ENCODE peak calls at places on chromosomes 2 and 18, in seven cellular contexts. X, Y, D, F, C, S and Q are unnamed samples.

GRCh38 chr18:5059540-5060032 is 137.5 kb downstream of the AKAIN1 start:
- DNase-seq in X (no peak), D (no peak), Y (no peak), F (no peak), S (no peak), C (no peak), Q (no peak)

GRCh38 chr2:47069628-47070154 is 85.4 kb downstream of the STPG4 start:
- DNase-seq in F (peak), S (no peak), C (peak), Y (no peak), X (peak), D (no peak), Q (peak)

GRCh38 chr2:68839260-68839833 is 31.9 kb downstream of the BMP10 start:
- DNase-seq in D (peak), S (peak), Y (peak), F (peak), X (no peak), C (peak), Q (peak)

GRCh38 chr2:16093639-16094447 is 153.5 kb downstream of the MYCN start:
- DNase-seq in C (peak), S (no peak), D (no peak), Y (no peak), X (no peak), F (no peak), Q (no peak)

GRCh38 chr2:115796078-115796477 is 1353.6 kb downstream of the DPP10 start:
- DNase-seq in Y (no peak), D (no peak), S (no peak), C (no peak), X (no peak), F (no peak), Q (no peak)

GRCh38 chr18:11078491-11078890 is 70.9 kb downstream of the PIEZO2 start:
- DNase-seq in C (no peak), F (no peak), Y (no peak), S (no peak), D (peak), X (no peak), Q (no peak)

GRCh38 chr2:233711312-233712008 is 1.2 kb upstream of the UGT1A5 start:
- DNase-seq in S (peak), F (peak), Y (peak), C (peak), X (peak), D (peak), Q (peak)

GRCh38 chr18:63775166-63775730 is at the start of gene SERPINB7:
- DNase-seq in X (no peak), D (peak), C (no peak), S (no peak), Y (no peak), F (peak), Q (peak)

GRCh38 chr2:218063541-218064295 is 5.3 kb upstream of the RUFY4 start:
- DNase-seq in D (no peak), X (no peak), F (no peak), C (no peak), S (no peak), Y (no peak), Q (no peak)

GRCh38 chr18:24414349-24415003 is 12.0 kb upstream of the IMPACT start:
- DNase-seq in X (no peak), Y (no peak), F (no peak), D (no peak), C (no peak), S (peak), Q (no peak)

GRCh38 chr18:10892801-10893595 is 256.4 kb downstream of the PIEZO2 start:
- DNase-seq in D (peak), Y (no peak), F (no peak), S (no peak), C (no peak), X (no peak), Q (no peak)

GRCh38 chr2:150639917-150640538 is 152.6 kb upstream of the RND3 start:
- DNase-seq in X (no peak), Y (no peak), F (no peak), C (no peak), D (no peak), S (no peak), Q (no peak)

GRCh38 chr18:3088444-3088843 is 75.5 kb upstream of the LPIN2 start:
- DNase-seq in F (no peak), X (no peak), S (no peak), Y (no peak), C (no peak), D (no peak), Q (no peak)

GRCh38 chr2:37629529-37629928 is 41.9 kb downstream of the CDC42EP3 start:
- DNase-seq in Y (no peak), S (no peak), X (no peak), F (no peak), D (peak), C (no peak), Q (no peak)

GRCh38 chr18:22422909-22423548 is 5.3 kb upstream of the CTAGE1 start:
- DNase-seq in D (peak), Y (no peak), X (no peak), F (no peak), C (no peak), S (no peak), Q (no peak)

GRCh38 chr18:53165770-53166169 is 825.8 kb downstream of the DCC start:
- DNase-seq in X (no peak), S (no peak), F (no peak), C (no peak), Y (no peak), D (no peak), Q (no peak)

GRCh38 chr2:202091476-202091875 is 18.4 kb downstream of the KIAA2012 start:
- DNase-seq in X (no peak), Y (no peak), D (peak), C (no peak), F (no peak), S (no peak), Q (no peak)

GRCh38 chr2:46332686-46333281 is 35.6 kb downstream of the EPAS1 start:
- DNase-seq in S (no peak), F (no peak), C (no peak), D (peak), X (no peak), Y (no peak), Q (no peak)

GRCh38 chr2:45922577-45922988 is 271.1 kb downstream of the PRKCE start:
- DNase-seq in F (no peak), C (peak), S (no peak), D (no peak), Y (no peak), X (peak), Q (no peak)

GRCh38 chr18:46290440-46291020 is 186.3 kb downstream of the HAUS1 start:
- DNase-seq in F (no peak), X (no peak), S (no peak), D (no peak), C (no peak), Y (no peak), Q (no peak)

GRCh38 chr2:62765619-62766376 is 60.3 kb downstream of the EHBP1 start:
- DNase-seq in F (no peak), C (no peak), D (no peak), S (no peak), X (no peak), Y (no peak), Q (no peak)

GRCh38 chr2:241481687-241482086 is 26.7 kb downstream of the STK25 start:
- DNase-seq in D (no peak), F (no peak), Y (no peak), C (no peak), S (no peak), X (no peak), Q (no peak)

GRCh38 chr2:41736105-41736567 is 311.7 kb upstream of the PKDCC start:
- DNase-seq in D (peak), F (no peak), X (no peak), Y (no peak), C (no peak), S (no peak), Q (no peak)

GRCh38 chr2:17171446-17172049 is 346.7 kb downstream of the RAD51AP2 start:
- DNase-seq in D (peak), Y (no peak), X (peak), C (peak), F (peak), S (no peak), Q (peak)

GRCh38 chr2:111659361-111660281 is 224.4 kb downstream of the ANAPC1 start:
- DNase-seq in C (peak), X (no peak), S (no peak), D (peak), Y (no peak), F (peak), Q (peak)

GRCh38 chr18:63681449-63682381 is 20.0 kb upstream of the SERPINB3 start:
- DNase-seq in S (no peak), D (no peak), Y (no peak), X (no peak), C (no peak), F (no peak), Q (no peak)

GRCh38 chr18:13235981-13236380 is 17.4 kb downstream of the LDLRAD4 start:
- DNase-seq in D (no peak), S (no peak), Y (no peak), C (no peak), F (no peak), X (no peak), Q (no peak)

GRCh38 chr2:47321411-47322031 is 81.4 kb upstream of the MSH2 start:
- DNase-seq in Y (no peak), X (no peak), F (no peak), S (no peak), D (peak), C (no peak), Q (no peak)

GRCh38 chr18:60446821-60447220 is 74.2 kb upstream of the MC4R start:
- DNase-seq in F (no peak), C (peak), D (no peak), Y (no peak), X (peak), S (no peak), Q (no peak)

GRCh38 chr2:222919841-222920609 is 59.2 kb downstream of the ACSL3 start:
- DNase-seq in X (no peak), F (no peak), S (no peak), C (peak), D (peak), Y (no peak), Q (peak)

GRCh38 chr2:38394903-38395341 is 17.8 kb upstream of the ATL2 start:
- DNase-seq in X (no peak), D (no peak), Y (no peak), C (peak), S (no peak), F (peak), Q (no peak)

GRCh38 chr2:151049746-151050145 is 211.9 kb downstream of the RBM43 start:
- DNase-seq in D (peak), X (no peak), C (peak), F (no peak), Y (no peak), S (no peak), Q (no peak)

GRCh38 chr2:11535899-11536344 is 2.1 kb downstream of the GREB1 start:
- DNase-seq in X (no peak), F (no peak), D (no peak), Y (no peak), S (no peak), C (no peak), Q (no peak)